ENCODE peak calls at places on chromosomes 11 and 22, in four cellular contexts. V, N, F and B are unnamed samples. For H3K27me3, the result is how much of the 10 kb centered on the place peaks cover.

GRCh38 chr11:105152556-105152955 is 13.0 kb upstream of the CARD18 start:
- DNase-seq in F (no peak), V (no peak), N (no peak), B (no peak)

GRCh38 chr11:897226-898159 is 13.1 kb downstream of the CHID1 start:
- DNase-seq in F (no peak), N (no peak), V (no peak), B (no peak)

GRCh38 chr11:119717839-119718534 is 11.0 kb downstream of the NECTIN1 start:
- DNase-seq in N (no peak), F (no peak), V (no peak), B (no peak)

GRCh38 chr22:28016781-28017557 is 97.9 kb upstream of the PITPNB start:
- DNase-seq in V (peak), F (no peak), N (no peak), B (no peak)

GRCh38 chr11:116990061-116990473 is 108.2 kb downstream of the SIK3 start:
- DNase-seq in V (no peak), N (no peak), F (no peak), B (no peak)

GRCh38 chr11:39668640-39669039 is 1790.8 kb downstream of the LRRC4C start:
- DNase-seq in V (no peak), F (no peak), N (no peak), B (no peak)

GRCh38 chr11:108664730-108665525 is at the start of gene DDX10:
- DNase-seq in V (peak), N (peak), F (peak), B (peak)

GRCh38 chr22:42353883-42354727 is 78.1 kb downstream of the NFAM1 start:
- DNase-seq in N (no peak), V (no peak), F (no peak), B (no peak)

GRCh38 chr11:72626637-72626936 is 47.6 kb downstream of the PDE2A start:
- DNase-seq in V (no peak), F (no peak), N (no peak), B (no peak)

GRCh38 chr22:37179622-37180420 is 8.2 kb downstream of the C1QTNF6 start:
- DNase-seq in N (no peak), V (peak), F (no peak), B (no peak)

GRCh38 chr11:116192509-116193206 is 580.1 kb downstream of the BUD13 start:
- DNase-seq in V (no peak), F (peak), N (no peak), B (no peak)

GRCh38 chr11:17413414-17414316 is 25.2 kb upstream of the KCNJ11 start:
- DNase-seq in V (no peak), F (peak), N (no peak), B (peak)

GRCh38 chr22:43202756-43203155 is 15.8 kb upstream of the TTLL12 start:
- DNase-seq in F (no peak), V (no peak), N (no peak), B (no peak)

GRCh38 chr11:2777871-2778629 is 78.3 kb upstream of the KCNQ1OT1 start:
- DNase-seq in F (peak), N (no peak), V (peak), B (peak)

GRCh38 chr11:76654980-76655379 is 15.6 kb downstream of the LRRC32 start:
- DNase-seq in F (no peak), V (peak), N (no peak), B (no peak)

GRCh38 chr22:40177738-40178416 is at the start of gene TNRC6B:
- DNase-seq in N (peak), F (peak), V (peak), B (peak)

GRCh38 chr11:11152877-11153276 is 200.2 kb downstream of the CSNK2A3 start:
- DNase-seq in V (no peak), F (no peak), N (no peak), B (no peak)
- H3K27me3 ChIP-seq in V (under half), F (under half), N (under half), B (under half)

DNA sequence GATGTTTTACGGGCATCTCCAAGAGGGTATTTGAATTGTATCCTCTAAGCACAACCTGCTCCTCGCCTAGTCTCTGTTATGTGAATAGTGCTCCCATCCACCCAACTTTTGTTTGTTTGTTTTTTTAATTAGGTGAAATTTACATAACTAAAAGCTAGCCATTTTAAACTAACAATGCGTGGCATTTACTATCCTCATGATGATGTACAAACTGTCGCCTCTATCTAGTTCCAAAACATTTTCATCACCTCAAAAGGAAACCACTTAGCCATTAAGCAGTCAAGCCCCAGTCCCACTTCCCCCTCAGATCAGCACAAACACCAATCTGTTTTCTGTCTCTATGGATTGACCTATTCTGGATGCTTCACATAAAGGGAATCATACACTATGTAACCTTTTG is 3.9 kb downstream of the SYN3 start:
- DNase-seq in F (no peak), N (no peak), V (no peak), B (no peak)
- H3K27me3 ChIP-seq in F (under half), N (under half), V (under half), B (under half)

DNA sequence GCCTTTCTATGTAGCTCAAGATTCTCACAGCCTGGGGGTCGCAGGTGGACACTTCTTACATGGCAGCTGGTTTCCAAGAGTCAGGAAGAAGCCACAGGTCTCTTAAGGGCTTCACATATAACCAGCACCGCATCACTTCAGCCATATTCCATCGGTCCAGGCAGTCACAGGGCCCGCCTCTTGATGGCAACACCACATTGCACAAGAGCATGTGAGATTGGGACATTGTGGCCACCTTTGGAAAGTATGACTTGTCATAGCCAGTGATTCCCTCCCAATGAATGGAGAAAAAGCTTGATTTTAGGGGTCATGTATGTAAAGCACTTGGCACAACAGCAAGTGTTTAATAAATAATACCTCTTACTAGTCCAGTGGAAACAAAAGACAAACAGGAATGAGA is 98.3 kb downstream of the NCAM1 start:
- DNase-seq in N (no peak), F (no peak), V (no peak), B (no peak)
- H3K27me3 ChIP-seq in N (under half), F (under half), V (under half), B (under half)

GRCh38 chr22:45512363-45512762 is 9.7 kb downstream of the FBLN1 start:
- DNase-seq in F (no peak), V (no peak), N (no peak), B (no peak)
- H3K27me3 ChIP-seq in F (under half), V (under half), N (under half), B (under half)